ENCODE peak calls at places on chromosomes 16 and 17, in seven cellular contexts. R, L, W, Y, N, E and C are unnamed samples.

GRCh38 chr16:57620316-57621231 is 7.9 kb upstream of the ADGRG1 start:
- DNase-seq in E (no peak), Y (peak), R (no peak), N (no peak), L (no peak), W (no peak), C (no peak)

GRCh38 chr16:82071421-82071820 is 36.4 kb downstream of the HSD17B2 start:
- DNase-seq in Y (no peak), L (no peak), E (no peak), N (no peak), W (no peak), R (no peak), C (no peak)

GRCh38 chr16:65083181-65083845 is 38.5 kb downstream of the CDH11 start:
- DNase-seq in Y (no peak), L (no peak), E (no peak), N (peak), R (no peak), W (no peak), C (no peak)

GRCh38 chr16:57867000-57867561 is 64.8 kb upstream of the KIFC3 start:
- DNase-seq in N (no peak), W (no peak), Y (no peak), E (no peak), R (no peak), L (no peak), C (no peak)

GRCh38 chr17:66359351-66359750 is 56.9 kb downstream of the PRKCA start:
- DNase-seq in E (no peak), N (no peak), W (no peak), L (no peak), Y (no peak), R (no peak), C (no peak)

GRCh38 chr17:4968916-4969550 is 1.4 kb upstream of the SPAG7 start:
- DNase-seq in E (peak), W (no peak), N (peak), R (peak), L (peak), Y (no peak), C (peak)

GRCh38 chr16:2070576-2071453 is 23.0 kb downstream of the TSC2 start:
- DNase-seq in W (no peak), R (no peak), Y (no peak), N (no peak), L (no peak), E (no peak), C (no peak)

GRCh38 chr16:27701381-27701780 is 151.4 kb downstream of the KATNIP start:
- DNase-seq in W (no peak), N (no peak), E (no peak), R (no peak), L (no peak), Y (no peak), C (no peak)